ENCODE peak calls at places on chromosomes 5 and 9, in five cellular contexts. One of them, this sample, is unnamed. For H3K4me1, the result is how much of the 10 kb centered on the place peaks cover.

GRCh38 chr9:101365181-101365580 is 19.6 kb downstream of the BAAT start:
- DNase-seq in HCT116: no peak
- DNase-seq in adrenal gland: no peak
- DNase-seq in prostate gland: no peak
- DNase-seq in tibial nerve: no peak
- DNase-seq in this sample: no peak

GRCh38 chr5:17398439-17398838 is 99.6 kb upstream of the TAF11L2 start:
- DNase-seq in HCT116: no peak
- DNase-seq in tibial nerve: no peak
- DNase-seq in adrenal gland: no peak
- DNase-seq in prostate gland: no peak
- DNase-seq in this sample: no peak

GRCh38 chr5:157166164-157166493 is at the start of gene GARIN3:
- DNase-seq in tibial nerve: no peak
- DNase-seq in adrenal gland: no peak
- DNase-seq in HCT116: no peak
- DNase-seq in prostate gland: no peak
- DNase-seq in this sample: no peak

GRCh38 chr9:116175616-116176015 is 22.0 kb downstream of the PAPPA start:
- DNase-seq in tibial nerve: no peak
- DNase-seq in prostate gland: no peak
- DNase-seq in HCT116: no peak
- DNase-seq in adrenal gland: no peak
- DNase-seq in this sample: no peak

GRCh38 chr9:127557466-127557869 is 54.6 kb upstream of the STXBP1 start:
- DNase-seq in prostate gland: no peak
- DNase-seq in tibial nerve: no peak
- DNase-seq in adrenal gland: no peak
- DNase-seq in HCT116: no peak
- DNase-seq in this sample: no peak

GRCh38 chr5:75611324-75612210 is at the start of gene ANKDD1B:
- DNase-seq in prostate gland: peak
- DNase-seq in HCT116: no peak
- DNase-seq in adrenal gland: peak
- DNase-seq in tibial nerve: no peak
- DNase-seq in this sample: peak

GRCh38 chr5:171162165-171162564 is 146.9 kb upstream of the TLX3 start:
- DNase-seq in adrenal gland: no peak
- DNase-seq in HCT116: no peak
- DNase-seq in prostate gland: no peak
- DNase-seq in tibial nerve: no peak
- DNase-seq in this sample: no peak

GRCh38 chr9:99466104-99466503 is 244.0 kb downstream of the SEC61B start:
- DNase-seq in prostate gland: no peak
- DNase-seq in HCT116: no peak
- DNase-seq in adrenal gland: no peak
- DNase-seq in tibial nerve: no peak
- DNase-seq in this sample: no peak

GRCh38 chr9:97891736-97892135 is 30.6 kb downstream of the TRMO start:
- DNase-seq in adrenal gland: no peak
- DNase-seq in HCT116: no peak
- DNase-seq in prostate gland: no peak
- DNase-seq in tibial nerve: no peak
- DNase-seq in this sample: no peak

GRCh38 chr5:147464211-147464610 is 45.7 kb downstream of the DPYSL3 start:
- DNase-seq in prostate gland: peak
- DNase-seq in adrenal gland: peak
- DNase-seq in tibial nerve: no peak
- DNase-seq in HCT116: peak
- DNase-seq in this sample: peak

GRCh38 chr9:29439961-29440360 is 1866.7 kb upstream of the C9orf72 start:
- DNase-seq in prostate gland: no peak
- DNase-seq in adrenal gland: no peak
- DNase-seq in tibial nerve: no peak
- DNase-seq in HCT116: peak
- DNase-seq in this sample: no peak

GRCh38 chr5:178460598-178461425 is 129.4 kb downstream of the COL23A1 start:
- DNase-seq in tibial nerve: peak
- DNase-seq in adrenal gland: peak
- DNase-seq in prostate gland: peak
- DNase-seq in HCT116: peak
- DNase-seq in this sample: peak

GRCh38 chr9:99966001-99966400 is 59.5 kb downstream of the STX17 start:
- DNase-seq in prostate gland: no peak
- DNase-seq in HCT116: no peak
- DNase-seq in tibial nerve: no peak
- DNase-seq in adrenal gland: no peak
- DNase-seq in this sample: no peak

GRCh38 chr5:7608772-7609171 is 212.8 kb downstream of the ADCY2 start:
- DNase-seq in HCT116: no peak
- DNase-seq in adrenal gland: no peak
- DNase-seq in tibial nerve: no peak
- DNase-seq in prostate gland: no peak
- DNase-seq in this sample: no peak

GRCh38 chr9:101062686-101063085 is 34.2 kb downstream of the PLPPR1 start:
- DNase-seq in tibial nerve: no peak
- DNase-seq in HCT116: no peak
- DNase-seq in adrenal gland: no peak
- DNase-seq in prostate gland: no peak
- DNase-seq in this sample: no peak

GRCh38 chr5:17720070-17720469 is 85.8 kb downstream of the TAF11L14 start:
- DNase-seq in prostate gland: no peak
- DNase-seq in HCT116: no peak
- DNase-seq in tibial nerve: no peak
- DNase-seq in adrenal gland: no peak
- DNase-seq in this sample: no peak

GRCh38 chr9:122122903-122123632 is 30.0 kb upstream of the TTLL11 start:
- DNase-seq in HCT116: peak
- DNase-seq in adrenal gland: peak
- DNase-seq in tibial nerve: peak
- DNase-seq in prostate gland: peak
- DNase-seq in this sample: peak

GRCh38 chr5:158590936-158591863 is 508.5 kb downstream of the EBF1 start:
- DNase-seq in prostate gland: peak
- DNase-seq in tibial nerve: no peak
- DNase-seq in HCT116: no peak
- DNase-seq in adrenal gland: no peak
- DNase-seq in this sample: peak

GRCh38 chr5:153498516-153498915 is 8.0 kb downstream of the GRIA1 start:
- DNase-seq in HCT116: no peak
- DNase-seq in prostate gland: no peak
- DNase-seq in adrenal gland: no peak
- DNase-seq in tibial nerve: no peak
- DNase-seq in this sample: no peak

GRCh38 chr5:157870837-157871834 is 12.2 kb upstream of the CLINT1 start:
- DNase-seq in prostate gland: no peak
- DNase-seq in HCT116: peak
- DNase-seq in tibial nerve: no peak
- DNase-seq in adrenal gland: peak
- DNase-seq in this sample: no peak

GRCh38 chr5:123125953-123126352 is 36.9 kb downstream of the PRDM6 start:
- DNase-seq in adrenal gland: no peak
- DNase-seq in prostate gland: no peak
- DNase-seq in HCT116: no peak
- DNase-seq in tibial nerve: no peak
- DNase-seq in this sample: no peak

GRCh38 chr9:93947409-93948070 is 7.6 kb downstream of the BARX1 start:
- DNase-seq in HCT116: no peak
- DNase-seq in prostate gland: no peak
- DNase-seq in adrenal gland: no peak
- DNase-seq in tibial nerve: no peak
- DNase-seq in this sample: no peak

GRCh38 chr9:2125909-2126308 is 110.8 kb downstream of the SMARCA2 start:
- DNase-seq in adrenal gland: no peak
- DNase-seq in prostate gland: no peak
- DNase-seq in tibial nerve: no peak
- DNase-seq in HCT116: no peak
- DNase-seq in this sample: no peak

GRCh38 chr5:82754347-82754746 is 322.8 kb downstream of the TMEM167A start:
- DNase-seq in HCT116: no peak
- DNase-seq in adrenal gland: no peak
- DNase-seq in tibial nerve: no peak
- DNase-seq in prostate gland: no peak
- DNase-seq in this sample: no peak

GRCh38 chr5:98750693-98751092 is 22.8 kb upstream of the RGMB start:
- DNase-seq in prostate gland: no peak
- DNase-seq in HCT116: no peak
- DNase-seq in tibial nerve: no peak
- DNase-seq in adrenal gland: no peak
- DNase-seq in this sample: peak

GRCh38 chr5:173330856-173331206 is 2.6 kb upstream of the STC2 start:
- DNase-seq in tibial nerve: no peak
- DNase-seq in HCT116: no peak
- DNase-seq in prostate gland: no peak
- DNase-seq in adrenal gland: no peak
- DNase-seq in this sample: no peak

GRCh38 chr5:180641566-180641900 is 7.9 kb downstream of the FLT4 start:
- DNase-seq in tibial nerve: no peak
- DNase-seq in HCT116: no peak
- DNase-seq in adrenal gland: no peak
- DNase-seq in prostate gland: no peak
- DNase-seq in this sample: no peak

GRCh38 chr5:140239939-140240700 is 62.8 kb downstream of the PFDN1 start:
- DNase-seq in adrenal gland: peak
- DNase-seq in HCT116: no peak
- DNase-seq in tibial nerve: no peak
- DNase-seq in prostate gland: no peak
- DNase-seq in this sample: peak

GRCh38 chr9:128061305-128061704 is 5.8 kb downstream of the NAIF1 start:
- DNase-seq in adrenal gland: no peak
- DNase-seq in HCT116: no peak
- DNase-seq in tibial nerve: no peak
- DNase-seq in prostate gland: no peak
- DNase-seq in this sample: no peak

GRCh38 chr9:88187631-88188030 is 49.4 kb upstream of the SPATA31C2 start:
- DNase-seq in adrenal gland: no peak
- DNase-seq in prostate gland: no peak
- DNase-seq in HCT116: no peak
- DNase-seq in tibial nerve: no peak
- DNase-seq in this sample: no peak

GRCh38 chr9:76733096-76733495 is 31.1 kb upstream of the PCA3 start:
- DNase-seq in adrenal gland: no peak
- DNase-seq in HCT116: no peak
- DNase-seq in tibial nerve: no peak
- DNase-seq in prostate gland: no peak
- DNase-seq in this sample: no peak

GRCh38 chr5:170248635-170249227 is 15.9 kb downstream of the C5orf58 start:
- DNase-seq in HCT116: no peak
- DNase-seq in prostate gland: no peak
- DNase-seq in tibial nerve: no peak
- DNase-seq in adrenal gland: no peak
- DNase-seq in this sample: no peak

GRCh38 chr5:72510610-72511121 is 3.5 kb upstream of the ZNF366 start:
- DNase-seq in HCT116: no peak
- DNase-seq in prostate gland: no peak
- DNase-seq in tibial nerve: no peak
- DNase-seq in adrenal gland: peak
- DNase-seq in this sample: no peak

GRCh38 chr5:159915913-159916840 is at the start of gene ADRA1B:
- DNase-seq in tibial nerve: peak
- DNase-seq in adrenal gland: peak
- DNase-seq in prostate gland: peak
- DNase-seq in HCT116: no peak
- DNase-seq in this sample: peak
- TF ChIP-seq POLR2A in tibial nerve: no peak
- TF ChIP-seq POLR2A in adrenal gland: no peak
- TF ChIP-seq POLR2A in prostate gland: no peak
- TF ChIP-seq POLR2A in HCT116: no peak
- TF ChIP-seq POLR2A in this sample: no peak

GRCh38 chr9:90102292-90102901 is 497.6 kb downstream of the GADD45G start:
- DNase-seq in prostate gland: peak
- DNase-seq in tibial nerve: peak
- DNase-seq in adrenal gland: peak
- DNase-seq in HCT116: peak
- DNase-seq in this sample: peak
- H3K4me1 ChIP-seq in prostate gland: under half
- H3K4me1 ChIP-seq in tibial nerve: under half
- H3K4me1 ChIP-seq in adrenal gland: under half
- H3K4me1 ChIP-seq in HCT116: under half
- H3K4me1 ChIP-seq in this sample: under half

GRCh38 chr9:136485651-136486050 is 2.8 kb upstream of the SEC16A start:
- DNase-seq in tibial nerve: no peak
- DNase-seq in HCT116: no peak
- DNase-seq in prostate gland: no peak
- DNase-seq in adrenal gland: peak
- DNase-seq in this sample: peak

GRCh38 chr9:136486131-136486530 is 3.3 kb upstream of the SEC16A start:
- DNase-seq in adrenal gland: no peak
- DNase-seq in HCT116: no peak
- DNase-seq in tibial nerve: no peak
- DNase-seq in prostate gland: no peak
- DNase-seq in this sample: no peak

GRCh38 chr9:136484153-136485048 is 1.6 kb upstream of the SEC16A start:
- DNase-seq in prostate gland: peak
- DNase-seq in adrenal gland: peak
- DNase-seq in HCT116: no peak
- DNase-seq in tibial nerve: no peak
- DNase-seq in this sample: peak

GRCh38 chr9:136483589-136484152 is 831 bp upstream of the SEC16A start:
- DNase-seq in tibial nerve: peak
- DNase-seq in adrenal gland: peak
- DNase-seq in prostate gland: peak
- DNase-seq in HCT116: peak
- DNase-seq in this sample: peak

DNA sequence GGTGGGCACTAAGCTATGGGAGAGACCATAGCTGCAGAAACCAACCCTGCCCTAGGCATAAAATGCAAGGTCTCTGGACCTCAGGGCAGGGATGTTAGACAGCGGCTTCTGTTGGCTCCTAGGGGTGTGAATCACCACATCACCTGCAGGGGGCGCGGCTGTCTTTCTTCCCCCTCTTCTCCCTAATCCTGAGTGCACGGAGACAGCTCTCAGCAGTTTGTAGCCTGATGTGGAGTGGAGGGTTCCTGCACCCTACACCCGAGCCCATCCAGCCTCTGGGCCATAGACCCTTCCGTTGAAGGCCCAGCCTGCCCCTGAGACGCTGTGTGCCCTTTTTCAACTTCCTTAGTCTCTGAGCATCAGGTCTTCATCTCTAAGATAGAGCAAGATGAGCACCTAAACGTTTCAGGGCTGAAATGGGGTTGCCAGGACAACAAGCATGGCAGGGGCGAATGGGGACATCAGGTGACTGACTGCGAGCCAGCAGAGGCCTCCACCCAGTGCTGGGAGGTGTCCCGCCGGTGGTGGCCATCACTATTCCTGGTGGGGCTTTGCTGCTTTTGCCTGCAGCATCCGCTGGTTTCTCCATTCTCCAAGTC is 2.3 kb upstream of the SEC16A start:
- DNase-seq in tibial nerve: peak
- DNase-seq in HCT116: no peak
- DNase-seq in prostate gland: peak
- DNase-seq in adrenal gland: peak
- DNase-seq in this sample: peak
- TF ChIP-seq CTCF in tibial nerve: peak
- TF ChIP-seq CTCF in HCT116: no peak
- TF ChIP-seq CTCF in prostate gland: peak
- TF ChIP-seq CTCF in adrenal gland: peak
- TF ChIP-seq CTCF in this sample: peak

GRCh38 chr9:136939996-136940525 is 4.5 kb downstream of the FBXW5 start:
- DNase-seq in tibial nerve: no peak
- DNase-seq in HCT116: no peak
- DNase-seq in prostate gland: no peak
- DNase-seq in adrenal gland: peak
- DNase-seq in this sample: no peak
- TF ChIP-seq POLR2A in tibial nerve: no peak
- TF ChIP-seq POLR2A in HCT116: no peak
- TF ChIP-seq POLR2A in prostate gland: no peak
- TF ChIP-seq POLR2A in adrenal gland: peak
- TF ChIP-seq POLR2A in this sample: no peak